ENCODE peak calls at places on chromosomes 3 and 15, in five cellular contexts. M is AG09309, Y is psoas muscle, W is spleen, L is stomach. A is an unnamed sample.

GRCh38 chr3:46901591-46902187 is 24.2 kb downstream of the PTH1R start:
- DNase-seq in L (no peak), M (no peak), Y (peak), W (peak), A (no peak)

GRCh38 chr15:81410318-81410753 is 36.3 kb upstream of the TMC3 start:
- DNase-seq in M (peak), W (no peak), L (no peak), Y (peak), A (no peak)

GRCh38 chr3:62172199-62172598 is 201.2 kb downstream of the FEZF2 start:
- DNase-seq in Y (no peak), M (no peak), L (no peak), W (no peak), A (no peak)

GRCh38 chr3:12193485-12194165 is 34.9 kb upstream of the TIMP4 start:
- DNase-seq in Y (no peak), W (no peak), M (peak), L (peak), A (peak)

GRCh38 chr3:161273589-161274218 is 52.6 kb downstream of the NMD3 start:
- DNase-seq in W (no peak), M (no peak), Y (no peak), L (no peak), A (no peak)

GRCh38 chr3:9957214-9957613 is 5.0 kb upstream of the PRRT3 start:
- DNase-seq in Y (no peak), L (no peak), W (no peak), M (no peak), A (no peak)

GRCh38 chr3:99659965-99660364 is 21.6 kb downstream of the COL8A1 start:
- DNase-seq in M (no peak), Y (no peak), W (no peak), L (no peak), A (no peak)

GRCh38 chr3:100999160-100999559 is 5.9 kb upstream of the ABI3BP start:
- DNase-seq in M (no peak), L (no peak), Y (no peak), W (no peak), A (no peak)

GRCh38 chr15:87902772-87903388 is 353.7 kb downstream of the NTRK3 start:
- DNase-seq in L (no peak), M (no peak), W (no peak), Y (no peak), A (peak)

GRCh38 chr3:178260887-178261286 is 275.3 kb upstream of the KCNMB2 start:
- DNase-seq in M (no peak), W (no peak), Y (no peak), L (no peak), A (no peak)

GRCh38 chr3:72120039-72120438 is 335.1 kb upstream of the PROK2 start:
- DNase-seq in L (no peak), M (no peak), Y (no peak), W (no peak), A (no peak)

GRCh38 chr3:34957707-34958106 is 681.6 kb upstream of the ARPP21 start:
- DNase-seq in Y (no peak), M (no peak), L (no peak), W (no peak), A (no peak)
- TF ChIP-seq CTCF in Y (no peak), M (no peak), L (no peak), W (no peak), A (no peak)

DNA sequence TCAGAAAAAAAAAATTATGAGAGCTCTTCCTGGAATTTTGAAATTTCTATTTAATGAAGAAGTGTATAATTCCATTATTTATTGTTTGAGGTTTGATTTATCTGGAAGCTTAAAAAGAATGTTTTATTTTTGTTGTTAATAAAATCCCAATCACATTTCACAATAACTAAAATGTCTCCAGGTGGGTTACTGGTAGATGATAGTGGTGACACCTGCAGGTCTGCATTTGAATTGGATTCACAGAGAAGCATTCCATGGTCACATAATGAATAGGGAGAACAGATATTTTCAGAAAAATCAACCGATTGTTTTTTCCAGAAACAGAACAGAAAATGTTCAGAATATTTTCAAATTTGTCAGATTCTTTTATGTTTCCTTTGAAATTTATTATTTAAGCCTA is 48.3 kb downstream of the ASB7 start:
- DNase-seq in Y (no peak), L (no peak), M (no peak), W (no peak), A (no peak)
- TF ChIP-seq CTCF in Y (no peak), L (no peak), M (peak), W (no peak), A (no peak)

DNA sequence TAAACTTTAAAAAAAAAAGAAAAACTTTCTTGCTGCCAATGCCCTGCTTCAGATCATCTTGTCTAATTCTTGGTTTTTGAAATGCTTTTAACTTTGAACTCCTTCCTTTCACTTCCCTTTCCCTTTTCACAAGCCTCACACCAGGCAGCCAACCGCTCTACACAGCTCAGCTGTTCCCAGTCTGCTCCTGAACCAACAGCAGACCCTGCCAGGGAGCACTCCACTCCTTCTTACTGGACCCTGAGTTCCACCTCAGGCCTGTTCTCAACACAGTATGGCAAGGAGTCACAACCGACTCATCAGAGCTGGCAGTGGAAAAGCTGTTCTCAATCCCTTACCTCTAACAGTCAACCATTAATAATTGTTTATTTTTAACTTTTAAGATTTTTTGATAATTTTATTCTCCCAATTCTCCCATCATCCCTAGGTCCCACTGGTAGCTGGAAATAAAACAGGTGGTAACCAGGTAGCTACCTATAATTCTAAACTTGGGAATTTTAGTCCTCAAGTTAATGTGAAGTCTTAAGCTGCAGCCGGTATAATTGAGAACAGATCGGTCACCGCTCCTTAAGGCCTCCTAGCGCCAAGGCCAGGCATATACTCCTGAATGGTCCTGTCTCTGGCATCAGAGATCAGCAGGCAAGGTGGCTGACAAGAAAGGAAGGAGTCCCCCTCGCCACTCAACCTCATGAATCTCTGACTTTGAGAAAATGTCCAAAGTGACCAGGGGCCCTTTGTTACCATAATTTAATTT is 43.9 kb downstream of the BOC start:
- DNase-seq in Y (no peak), L (no peak), M (no peak), W (no peak), A (no peak)
- TF ChIP-seq CTCF in Y (no peak), L (no peak), M (no peak), W (no peak), A (no peak)

DNA sequence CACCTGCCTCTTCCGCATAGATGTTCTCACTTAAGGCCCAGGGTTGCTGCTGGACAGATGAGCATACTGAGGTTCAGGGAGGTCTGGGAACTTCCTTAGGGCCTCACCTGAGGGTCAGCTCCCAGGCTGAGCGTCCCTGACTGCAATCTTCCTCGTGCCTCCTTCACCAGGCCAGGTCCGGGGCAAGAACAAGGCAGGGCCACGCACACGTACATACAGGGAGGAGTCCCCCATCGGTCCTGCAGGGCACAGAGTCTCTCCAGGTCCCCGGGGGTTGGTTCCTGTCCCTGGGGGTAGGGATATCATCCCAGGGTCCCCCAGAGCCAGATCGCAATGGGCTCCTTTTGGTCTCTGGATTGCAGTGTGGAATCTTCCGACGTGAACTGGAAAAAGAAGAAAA is 130.1 kb downstream of the LRRK1 start:
- DNase-seq in L (peak), W (peak), M (no peak), Y (no peak), A (no peak)
- TF ChIP-seq CTCF in L (no peak), W (no peak), M (no peak), Y (no peak), A (no peak)

DNA sequence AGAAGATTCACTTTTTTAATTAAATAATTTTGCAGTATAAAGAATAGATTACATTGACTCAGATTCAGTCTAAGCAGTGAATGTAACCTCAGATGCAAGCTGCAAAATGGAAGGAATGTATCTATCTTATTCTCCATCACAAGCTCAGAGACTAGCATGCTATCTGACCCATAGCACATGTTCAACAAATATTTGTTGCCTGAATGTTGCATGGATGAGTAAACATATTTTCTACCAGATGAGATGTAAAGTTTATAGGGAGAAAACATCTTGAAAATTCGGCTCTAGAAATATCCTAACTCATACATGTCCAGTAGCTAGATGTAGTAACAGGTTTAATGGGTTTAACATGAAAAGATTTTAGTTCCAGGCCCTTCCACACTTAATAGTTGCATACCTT is 234.2 kb downstream of the MECOM start:
- DNase-seq in W (no peak), M (no peak), Y (no peak), L (no peak), A (no peak)
- TF ChIP-seq CTCF in W (no peak), M (no peak), Y (no peak), L (no peak), A (no peak)